ENCODE peak calls at places on chromosome 13, in eight cellular contexts. X is fibroblast of pulmonary artery, Z is IMR-90, D is fibroblast of mammary gland, U is left ventricle myocardium inferior, W is endothelial cell of umbilical vein, T is AG04450, O is adipocyte. R is an unnamed sample.

GRCh38 chr13:111005808-111006494 is 91.1 kb upstream of the ANKRD10 start:
- DNase-seq in X (peak), Z (peak), D (peak), U (peak), W (peak), T (no peak), O (peak), R (peak)

GRCh38 chr13:109704771-109705628 is 81.4 kb downstream of the IRS2 start:
- DNase-seq in X (peak), Z (no peak), D (peak), U (peak), W (no peak), T (no peak), O (peak), R (peak)

GRCh38 chr13:22793598-22794134 is 387.1 kb upstream of the SGCG start:
- DNase-seq in X (no peak), Z (no peak), D (no peak), U (no peak), W (no peak), T (no peak), O (no peak), R (peak)

GRCh38 chr13:112175162-112176075 is 108.5 kb downstream of the SOX1 start:
- DNase-seq in X (no peak), Z (no peak), D (no peak), U (no peak), W (no peak), T (no peak), O (no peak), R (no peak)

GRCh38 chr13:93338030-93338429 is 111.4 kb downstream of the GPC6 start:
- DNase-seq in X (no peak), Z (no peak), D (no peak), U (no peak), W (no peak), T (no peak), O (no peak), R (no peak)

GRCh38 chr13:73168993-73169401 is 110.2 kb downstream of the KLF5 start:
- DNase-seq in X (peak), Z (peak), D (no peak), U (no peak), W (no peak), T (peak), O (peak), R (no peak)

GRCh38 chr13:78593652-78594494 is 9.5 kb downstream of the POU4F1 start:
- DNase-seq in X (no peak), Z (no peak), D (no peak), U (no peak), W (no peak), T (no peak), O (no peak), R (no peak)

GRCh38 chr13:110323172-110323851 is 16.2 kb downstream of the COL4A2 start:
- DNase-seq in X (no peak), Z (peak), D (peak), U (no peak), W (no peak), T (peak), O (peak), R (peak)

GRCh38 chr13:32883501-32883900 is 132.7 kb upstream of the KL start:
- DNase-seq in X (peak), Z (peak), D (peak), U (no peak), W (no peak), T (no peak), O (peak), R (peak)

GRCh38 chr13:45847554-45848224 is 3.9 kb downstream of the SIAH3 start:
- DNase-seq in X (peak), Z (no peak), D (no peak), U (peak), W (peak), T (no peak), O (no peak), R (peak)

GRCh38 chr13:72960114-72960513 is 98.7 kb upstream of the KLF5 start:
- DNase-seq in X (no peak), Z (no peak), D (no peak), U (no peak), W (no peak), T (no peak), O (no peak), R (no peak)

GRCh38 chr13:80134360-80134759 is 206.6 kb downstream of the SPRY2 start:
- DNase-seq in X (no peak), Z (no peak), D (no peak), U (no peak), W (no peak), T (no peak), O (no peak), R (no peak)

GRCh38 chr13:34776390-34776981 is 165.6 kb upstream of the NBEA start:
- DNase-seq in X (no peak), Z (no peak), D (no peak), U (no peak), W (no peak), T (no peak), O (no peak), R (no peak)

GRCh38 chr13:27952931-27953670 is 16.0 kb downstream of the CDX2 start:
- DNase-seq in X (no peak), Z (no peak), D (no peak), U (no peak), W (no peak), T (no peak), O (no peak), R (no peak)

GRCh38 chr13:91399189-91400093 is 1.0 kb downstream of the GPC5 start:
- DNase-seq in X (no peak), Z (no peak), D (no peak), U (no peak), W (no peak), T (no peak), O (no peak), R (no peak)

GRCh38 chr13:45337395-45337794 is 3.6 kb downstream of the TPT1 start:
- DNase-seq in X (peak), Z (no peak), D (no peak), U (no peak), W (no peak), T (no peak), O (no peak), R (no peak)

GRCh38 chr13:113765241-113765910 is 6.3 kb downstream of the TMEM255B start:
- DNase-seq in X (no peak), Z (no peak), D (peak), U (no peak), W (no peak), T (no peak), O (peak), R (no peak)

GRCh38 chr13:26050568-26051230 is 1.1 kb downstream of the SHISA2 start:
- DNase-seq in X (no peak), Z (no peak), D (no peak), U (no peak), W (peak), T (no peak), O (peak), R (peak)

GRCh38 chr13:28537149-28537548 is 42.2 kb upstream of the FLT1 start:
- DNase-seq in X (no peak), Z (no peak), D (no peak), U (no peak), W (no peak), T (no peak), O (peak), R (no peak)

GRCh38 chr13:48319458-48320395 is 16.2 kb downstream of the RB1 start:
- DNase-seq in X (no peak), Z (no peak), D (no peak), U (no peak), W (no peak), T (no peak), O (no peak), R (no peak)

GRCh38 chr13:60627071-60627686 is 230.2 kb downstream of the TDRD3 start:
- DNase-seq in X (peak), Z (peak), D (peak), U (no peak), W (peak), T (no peak), O (peak), R (peak)

GRCh38 chr13:113538689-113539058 is 45.9 kb upstream of the TFDP1 start:
- DNase-seq in X (no peak), Z (no peak), D (no peak), U (no peak), W (no peak), T (no peak), O (no peak), R (no peak)

GRCh38 chr13:110782185-110782584 is 68.7 kb downstream of the ING1 start:
- DNase-seq in X (no peak), Z (no peak), D (no peak), U (no peak), W (no peak), T (no peak), O (no peak), R (no peak)

GRCh38 chr13:43786766-43787517 is at the start of gene ENOX1:
- DNase-seq in X (peak), Z (peak), D (peak), U (peak), W (peak), T (peak), O (peak), R (peak)

GRCh38 chr13:101127741-101128353 is 288.5 kb downstream of the NALCN start:
- DNase-seq in X (peak), Z (peak), D (peak), U (no peak), W (peak), T (peak), O (peak), R (peak)

GRCh38 chr13:102799544-102800144 is 725 bp downstream of the BIVM start:
- DNase-seq in X (peak), Z (peak), D (peak), U (no peak), W (no peak), T (no peak), O (peak), R (peak)

GRCh38 chr13:75908137-75908536 is 272.0 kb downstream of the LMO7 start:
- DNase-seq in X (no peak), Z (no peak), D (peak), U (peak), W (no peak), T (no peak), O (peak), R (no peak)

GRCh38 chr13:54033323-54033861 is 1004.8 kb downstream of the OLFM4 start:
- DNase-seq in X (no peak), Z (no peak), D (no peak), U (no peak), W (no peak), T (no peak), O (no peak), R (no peak)

GRCh38 chr13:52845766-52846566 is 2.5 kb downstream of the PCDH8 start:
- DNase-seq in X (peak), Z (no peak), D (no peak), U (peak), W (peak), T (no peak), O (no peak), R (peak)

GRCh38 chr13:85334187-85334586 is 465.0 kb downstream of the SLITRK6 start:
- DNase-seq in X (no peak), Z (no peak), D (no peak), U (no peak), W (no peak), T (no peak), O (no peak), R (no peak)

GRCh38 chr13:60482012-60482411 is 85.0 kb downstream of the TDRD3 start:
- DNase-seq in X (no peak), Z (peak), D (peak), U (no peak), W (no peak), T (no peak), O (no peak), R (peak)

GRCh38 chr13:72097568-72097967 is 230.6 kb upstream of the DACH1 start:
- DNase-seq in X (no peak), Z (no peak), D (no peak), U (no peak), W (no peak), T (no peak), O (no peak), R (no peak)

GRCh38 chr13:26695891-26696311 is 64.7 kb downstream of the GPR12 start:
- DNase-seq in X (no peak), Z (no peak), D (no peak), U (no peak), W (no peak), T (no peak), O (no peak), R (no peak)

GRCh38 chr13:20788312-20788711 is 14.6 kb upstream of the EEF1AKMT1 start:
- DNase-seq in X (peak), Z (peak), D (no peak), U (no peak), W (peak), T (no peak), O (no peak), R (no peak)

GRCh38 chr13:19088416-19088815 is 93.2 kb downstream of the TUBA3C start:
- DNase-seq in X (no peak), Z (no peak), D (no peak), U (no peak), W (no peak), T (no peak), O (no peak), R (no peak)

DNA sequence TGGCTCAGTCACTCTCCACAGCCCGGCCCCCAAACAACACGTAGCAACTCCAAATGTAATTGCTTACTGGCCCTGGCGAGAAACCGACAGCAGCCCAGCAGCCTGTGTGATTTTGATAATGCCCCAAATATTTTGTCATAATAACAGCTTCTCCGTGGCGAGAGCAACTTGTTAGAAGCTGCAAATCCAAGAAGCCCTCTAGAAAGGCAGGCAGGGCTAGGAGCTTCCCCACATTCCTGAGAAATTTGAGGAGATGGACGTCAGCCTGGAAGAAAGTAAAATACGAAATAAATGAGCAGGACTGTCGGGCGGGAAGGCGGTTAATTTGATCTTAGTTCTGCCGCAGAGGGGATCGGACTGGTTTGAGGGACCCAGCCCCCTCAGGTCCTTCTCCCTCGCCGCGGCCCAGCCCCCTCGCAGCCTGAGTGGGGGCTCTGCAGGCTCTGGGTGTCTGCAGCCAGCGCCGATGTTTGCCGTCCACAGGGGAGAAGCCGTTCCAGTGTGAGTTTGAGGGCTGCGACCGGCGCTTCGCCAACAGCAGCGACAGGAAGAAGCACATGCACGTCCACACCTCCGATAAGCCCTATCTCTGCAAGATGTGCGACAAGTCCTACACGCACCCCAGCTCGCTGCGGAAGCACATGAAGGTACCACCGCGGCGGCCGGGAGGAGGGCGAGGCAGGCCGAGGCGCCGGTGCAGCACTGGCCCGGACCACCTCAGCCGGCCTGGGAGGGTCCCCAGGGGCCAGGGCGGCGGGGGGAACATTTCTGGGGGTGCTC is 3.1 kb downstream of the ZIC2 start:
- DNase-seq in X (no peak), Z (no peak), D (no peak), U (no peak), W (no peak), T (no peak), O (no peak), R (peak)
- H3K4me3 ChIP-seq in X (no peak), Z (no peak), D (no peak), U (no peak), W (no peak), T (no peak), O (no peak), R (peak)

GRCh38 chr13:40334031-40334430 is 332.4 kb downstream of the FOXO1 start:
- DNase-seq in X (no peak), Z (no peak), D (no peak), U (no peak), W (no peak), T (no peak), O (no peak), R (no peak)
- H3K4me3 ChIP-seq in X (no peak), Z (no peak), D (no peak), U (no peak), W (no peak), T (no peak), O (no peak), R (no peak)

DNA sequence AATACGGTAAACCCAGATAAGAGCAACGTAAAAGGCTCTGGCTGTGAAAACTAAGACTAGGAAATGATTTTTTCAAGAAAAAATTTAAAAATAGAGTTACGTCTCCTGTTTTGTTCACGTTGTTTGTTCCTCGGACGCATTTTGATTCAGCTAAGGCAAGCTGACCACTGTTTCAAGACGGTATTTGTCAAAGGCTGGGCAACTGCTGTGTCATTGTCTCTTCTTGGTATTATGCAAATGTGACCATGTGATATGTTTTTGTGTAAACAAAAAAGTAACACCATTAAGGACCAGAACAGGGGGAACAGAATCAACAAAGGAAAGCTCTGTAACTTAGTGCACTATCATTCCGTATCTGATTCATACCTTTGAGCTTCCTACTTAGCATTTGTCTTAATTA is 634.3 kb downstream of the LIG4 start:
- DNase-seq in X (no peak), Z (no peak), D (no peak), U (no peak), W (peak), T (no peak), O (no peak), R (no peak)
- H3K4me3 ChIP-seq in X (no peak), Z (no peak), D (no peak), U (no peak), W (peak), T (no peak), O (no peak), R (no peak)

GRCh38 chr13:50845211-50845610 is 1.7 kb upstream of the DLEU7 start:
- DNase-seq in X (no peak), Z (no peak), D (peak), U (no peak), W (no peak), T (no peak), O (peak), R (peak)

GRCh38 chr13:50843256-50844043 is at the start of gene DLEU7:
- DNase-seq in X (no peak), Z (no peak), D (no peak), U (no peak), W (no peak), T (no peak), O (no peak), R (no peak)

GRCh38 chr13:50844181-50844875 is 836 bp upstream of the DLEU7 start:
- DNase-seq in X (no peak), Z (no peak), D (no peak), U (no peak), W (no peak), T (no peak), O (no peak), R (no peak)

GRCh38 chr13:50842246-50842645 is 1.2 kb downstream of the DLEU7 start:
- DNase-seq in X (no peak), Z (no peak), D (no peak), U (no peak), W (no peak), T (no peak), O (no peak), R (no peak)

DNA sequence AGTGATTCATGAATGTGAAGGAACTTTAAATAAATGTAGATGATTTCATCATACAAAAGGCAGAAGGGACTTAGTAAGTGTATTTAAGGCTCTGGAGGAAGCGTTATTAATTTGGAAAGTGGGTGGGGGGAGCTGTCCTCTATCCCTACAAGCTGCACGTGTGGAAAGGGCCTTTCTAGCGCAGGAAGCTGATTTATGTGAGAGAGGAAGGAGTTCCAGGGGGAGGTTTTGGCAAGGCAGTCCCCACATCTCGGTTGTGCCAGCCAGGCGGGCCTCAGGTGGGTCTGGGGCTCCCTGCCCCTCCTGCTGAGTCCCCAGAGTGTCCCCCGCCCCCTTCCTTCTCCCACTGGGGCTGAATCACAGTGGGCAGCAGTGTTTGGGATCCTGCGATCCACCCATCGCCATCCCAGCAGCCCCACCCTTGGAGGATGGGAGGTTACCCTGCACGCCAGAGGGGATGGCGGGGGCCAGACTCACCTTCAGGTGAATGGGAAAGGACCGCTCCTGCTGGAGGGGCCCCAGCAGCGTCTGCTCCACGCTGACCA is 709 bp downstream of the DLEU7 start:
- DNase-seq in X (no peak), Z (no peak), D (no peak), U (no peak), W (no peak), T (no peak), O (no peak), R (no peak)
- H3K4me3 ChIP-seq in X (no peak), Z (no peak), D (no peak), U (peak), W (no peak), T (no peak), O (no peak), R (peak)

GRCh38 chr13:29578300-29579048 is 17.0 kb downstream of the SLC7A1 start:
- DNase-seq in X (no peak), Z (no peak), D (no peak), U (no peak), W (peak), T (no peak), O (no peak), R (no peak)
- H3K4me3 ChIP-seq in X (no peak), Z (no peak), D (no peak), U (no peak), W (no peak), T (no peak), O (no peak), R (no peak)

GRCh38 chr13:95564091-95564490 is 11.6 kb downstream of the CLDN10 start:
- DNase-seq in X (peak), Z (no peak), D (peak), U (no peak), W (peak), T (no peak), O (no peak), R (peak)

GRCh38 chr13:95569966-95570365 is 17.4 kb downstream of the CLDN10 start:
- DNase-seq in X (no peak), Z (no peak), D (no peak), U (no peak), W (no peak), T (no peak), O (no peak), R (no peak)

GRCh38 chr13:95560387-95560786 is 7.9 kb downstream of the CLDN10 start:
- DNase-seq in X (no peak), Z (no peak), D (no peak), U (no peak), W (no peak), T (no peak), O (no peak), R (no peak)

GRCh38 chr13:95568131-95568530 is 15.6 kb downstream of the CLDN10 start:
- DNase-seq in X (no peak), Z (no peak), D (no peak), U (no peak), W (no peak), T (no peak), O (no peak), R (no peak)

GRCh38 chr13:95564948-95565347 is 12.4 kb downstream of the CLDN10 start:
- DNase-seq in X (peak), Z (peak), D (peak), U (no peak), W (peak), T (no peak), O (peak), R (peak)
- H3K4me3 ChIP-seq in X (no peak), Z (no peak), D (no peak), U (no peak), W (no peak), T (no peak), O (no peak), R (no peak)